ENCODE peak calls at places on chromosomes 3 and 15, in eight cellular contexts. Z is GM23248; Q is pancreas; B is kidney tubule cell; U is fibroblast of mammary gland; M is head of caudate nucleus; H is 8988T; F is effector memory CD8-positive, alpha-beta T cell. I is an unnamed sample.

GRCh38 chr3:124873241-124873640 is 13.9 kb downstream of the ITGB5 start:
- DNase-seq in Z (no peak), Q (no peak), B (no peak), U (no peak), M (no peak), H (no peak), F (no peak), I (peak)

GRCh38 chr3:52721002-52721741 is 15.3 kb downstream of the SPCS1 start:
- DNase-seq in Z (no peak), Q (no peak), B (no peak), U (no peak), M (no peak), H (no peak), F (no peak), I (no peak)

GRCh38 chr3:112302881-112303761 is 9.1 kb upstream of the SLC9C1 start:
- DNase-seq in Z (peak), Q (no peak), B (no peak), U (peak), M (no peak), H (no peak), F (no peak), I (no peak)

GRCh38 chr3:64625381-64625780 is 62.4 kb downstream of the ADAMTS9 start:
- DNase-seq in Z (no peak), Q (no peak), B (no peak), U (no peak), M (no peak), H (no peak), F (no peak), I (no peak)

GRCh38 chr3:31448035-31448881 is 84.5 kb upstream of the STT3B start:
- DNase-seq in Z (peak), Q (no peak), B (peak), U (peak), M (no peak), H (no peak), F (peak), I (peak)

GRCh38 chr15:91752081-91752810 is 101.3 kb upstream of the SLCO3A1 start:
- DNase-seq in Z (no peak), Q (no peak), B (no peak), U (no peak), M (peak), H (no peak), F (no peak), I (no peak)

GRCh38 chr3:8441969-8442559 is 59.6 kb upstream of the LMCD1 start:
- DNase-seq in Z (peak), Q (no peak), B (peak), U (peak), M (no peak), H (peak), F (no peak), I (peak)

GRCh38 chr3:8488436-8488835 is 13.2 kb upstream of the LMCD1 start:
- DNase-seq in Z (peak), Q (no peak), B (peak), U (peak), M (no peak), H (no peak), F (no peak), I (peak)

GRCh38 chr3:4497884-4498283 is 4.7 kb downstream of the ITPR1 start:
- DNase-seq in Z (no peak), Q (no peak), B (no peak), U (no peak), M (no peak), H (no peak), F (no peak), I (no peak)

GRCh38 chr3:147449669-147450068 is 40.5 kb downstream of the ZIC1 start:
- DNase-seq in Z (no peak), Q (no peak), B (no peak), U (no peak), M (no peak), H (no peak), F (no peak), I (no peak)

GRCh38 chr3:169041677-169042171 is 621.8 kb downstream of the MECOM start:
- DNase-seq in Z (peak), Q (no peak), B (peak), U (peak), M (no peak), H (no peak), F (no peak), I (peak)

GRCh38 chr3:117019082-117019713 is 309.6 kb downstream of the TUSC7 start:
- DNase-seq in Z (peak), Q (no peak), B (peak), U (peak), M (peak), H (no peak), F (no peak), I (peak)

GRCh38 chr15:77013786-77014136 is 18.8 kb downstream of the PSTPIP1 start:
- DNase-seq in Z (no peak), Q (no peak), B (peak), U (no peak), M (no peak), H (no peak), F (peak), I (no peak)

GRCh38 chr3:4001976-4002375 is 202.7 kb downstream of the LRRN1 start:
- DNase-seq in Z (no peak), Q (no peak), B (peak), U (no peak), M (no peak), H (no peak), F (no peak), I (no peak)

GRCh38 chr3:122961146-122961545 is 66.4 kb downstream of the SEMA5B start:
- DNase-seq in Z (no peak), Q (no peak), B (no peak), U (peak), M (no peak), H (no peak), F (no peak), I (no peak)

GRCh38 chr3:195892355-195893120 is 15.8 kb downstream of the TNK2 start:
- DNase-seq in Z (peak), Q (no peak), B (peak), U (peak), M (peak), H (no peak), F (no peak), I (peak)

GRCh38 chr3:111738238-111738637 is 120.8 kb upstream of the PHLDB2 start:
- DNase-seq in Z (peak), Q (no peak), B (peak), U (peak), M (no peak), H (no peak), F (no peak), I (peak)

GRCh38 chr15:74196175-74196574 is 6.4 kb downstream of the STRA6 start:
- DNase-seq in Z (peak), Q (no peak), B (peak), U (peak), M (peak), H (no peak), F (no peak), I (peak)